ENCODE peak calls at places on chromosome 6, in six cellular contexts. G is renal cortical epithelial cell, V is AG09319, O is NCI-H510A, N is IMR-90, C is SW480. D is an unnamed sample.

GRCh38 chr6:4664117-4664626 is 112.0 kb upstream of the CDYL start:
- DNase-seq in N (peak; percentile 92), V (peak; percentile 63), G (no peak), C (no peak), O (no peak), D (no peak)

GRCh38 chr6:43737272-43738081 is 32.5 kb upstream of the VEGFA start:
- DNase-seq in G (no peak), V (no peak), N (peak; percentile 28), O (no peak), C (no peak), D (no peak)

GRCh38 chr6:13006578-13007300 is 290.2 kb downstream of the PHACTR1 start:
- DNase-seq in V (no peak), G (peak; percentile 13), C (no peak), N (no peak), O (no peak), D (no peak)

GRCh38 chr6:80543598-80544181 is 437.2 kb downstream of the BCKDHB start:
- DNase-seq in O (no peak), C (no peak), V (no peak), G (peak; percentile 52), N (peak; percentile 90), D (no peak)

GRCh38 chr6:4776493-4776966 is 326 bp downstream of the CDYL start:
- DNase-seq in C (no peak), N (no peak), V (no peak), O (no peak), G (no peak), D (peak; percentile 13)

GRCh38 chr6:157585274-157586087 is 204.5 kb downstream of the ZDHHC14 start:
- DNase-seq in G (no peak), N (no peak), V (no peak), C (no peak), O (no peak), D (no peak)

GRCh38 chr6:158172001-158172400 is 3.9 kb downstream of the GTF2H5 start:
- DNase-seq in O (no peak), G (peak; percentile 86), V (no peak), C (no peak), N (no peak), D (no peak)

GRCh38 chr6:105515054-105515453 is 112.2 kb upstream of the PREP start:
- DNase-seq in O (no peak), V (no peak), C (no peak), N (no peak), G (no peak), D (no peak)

GRCh38 chr6:16737389-16737788 is 23.9 kb downstream of the ATXN1 start:
- DNase-seq in V (no peak), O (no peak), N (peak; percentile 61), C (no peak), G (peak; percentile 74), D (no peak)

GRCh38 chr6:32819729-32820128 is 2.9 kb upstream of the HLA-DOB start:
- DNase-seq in V (no peak), O (no peak), N (peak; percentile 79), G (peak; percentile 99), C (peak; percentile 14), D (no peak)

GRCh38 chr6:151627689-151628444 is 134.1 kb downstream of the CCDC170 start:
- DNase-seq in G (peak; percentile 90), C (peak; percentile 74), V (no peak), O (no peak), N (no peak), D (no peak)

GRCh38 chr6:2109796-2110195 is 135.6 kb downstream of the GMDS start:
- DNase-seq in O (no peak), N (no peak), G (no peak), V (no peak), C (no peak), D (no peak)

GRCh38 chr6:107767637-107768036 is 56.5 kb downstream of the SCML4 start:
- DNase-seq in N (no peak), V (no peak), C (no peak), G (peak; percentile 23), O (no peak), D (no peak)

GRCh38 chr6:36927691-36928546 is 26.6 kb upstream of the PI16 start:
- DNase-seq in V (no peak), O (no peak), G (no peak), N (peak; percentile 39), C (no peak), D (no peak)

GRCh38 chr6:150932976-150933375 is 67.5 kb downstream of the MTHFD1L start:
- DNase-seq in V (peak; percentile 82), C (no peak), N (peak; percentile 56), O (no peak), G (no peak), D (no peak)

GRCh38 chr6:9399916-9400315 is 964.6 kb upstream of the SLC35B3 start:
- DNase-seq in V (no peak), O (no peak), G (no peak), C (no peak), N (peak; percentile 69), D (no peak)

GRCh38 chr6:100512203-100512862 is 47.6 kb upstream of the SIM1 start:
- DNase-seq in N (peak; percentile 56), V (no peak), C (no peak), G (no peak), O (no peak), D (no peak)

GRCh38 chr6:79718509-79719247 is 87.5 kb downstream of the SH3BGRL2 start:
- DNase-seq in G (no peak), O (no peak), N (peak; percentile 11), C (no peak), V (peak; percentile 38), D (no peak)

GRCh38 chr6:137112067-137112355 is 61.4 kb downstream of the IL22RA2 start:
- DNase-seq in O (no peak), G (peak; percentile 27), V (peak; percentile 4), N (peak; percentile 36), C (no peak), D (no peak)

GRCh38 chr6:56381852-56382251 is 134.5 kb upstream of the COL21A1 start:
- DNase-seq in V (no peak), N (peak; percentile 23), O (peak; percentile 69), C (peak; percentile 35), G (peak; percentile 55), D (no peak)

GRCh38 chr6:47952640-47953039 is 158.4 kb downstream of the PTCHD4 start:
- DNase-seq in G (no peak), V (no peak), C (no peak), N (no peak), O (no peak), D (no peak)

GRCh38 chr6:150032598-150032997 is 7.3 kb upstream of the RAET1L start:
- DNase-seq in C (no peak), N (no peak), O (no peak), V (no peak), G (no peak), D (no peak)

GRCh38 chr6:91826128-91826527 is 1239.3 kb upstream of the MAP3K7 start:
- DNase-seq in G (no peak), O (no peak), C (no peak), N (no peak), V (no peak), D (no peak)

GRCh38 chr6:28311139-28311823 is 24.7 kb downstream of the ZSCAN31 start:
- DNase-seq in C (no peak), V (no peak), N (no peak), O (no peak), G (no peak), D (no peak)

GRCh38 chr6:110656492-110656891 is 158.8 kb downstream of the CDK19 start:
- DNase-seq in N (no peak), G (peak; percentile 21), C (peak; percentile 7), O (no peak), V (no peak), D (no peak)

GRCh38 chr6:474454-475185 is 83.1 kb downstream of the IRF4 start:
- DNase-seq in G (peak; percentile 11), V (no peak), O (no peak), C (no peak), N (no peak), D (peak; percentile 36)

GRCh38 chr6:26205625-26206574 is 118.7 kb downstream of the HFE start:
- DNase-seq in G (peak; percentile 84), V (no peak), N (peak; percentile 91), O (no peak), C (peak; percentile 79), D (no peak)